ENCODE peak calls at places on chromosomes 11 and 22, in four cellular contexts. One of them, this sample, is unnamed.

GRCh38 chr11:725624-726202 is 19.7 kb downstream of the EPS8L2 start:
- DNase-seq in left ventricle myocardium inferior: no peak
- DNase-seq in SK-N-SH: peak; percentile 51
- DNase-seq in PC-9: no peak
- DNase-seq in this sample: peak; percentile 74

GRCh38 chr11:74366576-74366975 is 31.7 kb downstream of the PGM2L1 start:
- DNase-seq in SK-N-SH: no peak
- DNase-seq in left ventricle myocardium inferior: no peak
- DNase-seq in PC-9: no peak
- DNase-seq in this sample: no peak

GRCh38 chr11:116446542-116446941 is 326.2 kb downstream of the BUD13 start:
- DNase-seq in SK-N-SH: no peak
- DNase-seq in left ventricle myocardium inferior: no peak
- DNase-seq in PC-9: no peak
- DNase-seq in this sample: no peak

GRCh38 chr11:129268371-129268770 is 76.2 kb upstream of the ARHGAP32 start:
- DNase-seq in PC-9: no peak
- DNase-seq in left ventricle myocardium inferior: no peak
- DNase-seq in SK-N-SH: no peak
- DNase-seq in this sample: peak; percentile 35

GRCh38 chr11:2402106-2402505 is 1.6 kb downstream of the TSSC4 start:
- DNase-seq in left ventricle myocardium inferior: no peak
- DNase-seq in PC-9: no peak
- DNase-seq in SK-N-SH: no peak
- DNase-seq in this sample: no peak

GRCh38 chr11:117356126-117356761 is 28.6 kb downstream of the CEP164 start:
- DNase-seq in left ventricle myocardium inferior: no peak
- DNase-seq in SK-N-SH: no peak
- DNase-seq in PC-9: no peak
- DNase-seq in this sample: no peak

GRCh38 chr11:44627911-44628729 is 62.7 kb downstream of the CD82 start:
- DNase-seq in left ventricle myocardium inferior: peak; percentile 82
- DNase-seq in PC-9: no peak
- DNase-seq in SK-N-SH: peak; percentile 92
- DNase-seq in this sample: peak; percentile 93

GRCh38 chr11:134846776-134847722 is 435.0 kb upstream of the B3GAT1 start:
- DNase-seq in SK-N-SH: no peak
- DNase-seq in PC-9: no peak
- DNase-seq in left ventricle myocardium inferior: no peak
- DNase-seq in this sample: no peak

GRCh38 chr22:47207846-47208554 is 445.6 kb downstream of the TBC1D22A start:
- DNase-seq in left ventricle myocardium inferior: no peak
- DNase-seq in SK-N-SH: no peak
- DNase-seq in PC-9: no peak
- DNase-seq in this sample: no peak

GRCh38 chr22:39220450-39220849 is 24.3 kb downstream of the PDGFB start:
- DNase-seq in PC-9: no peak
- DNase-seq in SK-N-SH: no peak
- DNase-seq in left ventricle myocardium inferior: no peak
- DNase-seq in this sample: no peak

GRCh38 chr11:46948378-46949131 is 12.0 kb downstream of the CSTPP1 start:
- DNase-seq in SK-N-SH: peak; percentile 20
- DNase-seq in PC-9: peak; percentile 51
- DNase-seq in left ventricle myocardium inferior: no peak
- DNase-seq in this sample: no peak

GRCh38 chr11:123577081-123577598 is 77.3 kb downstream of the SCN3B start:
- DNase-seq in PC-9: no peak
- DNase-seq in left ventricle myocardium inferior: peak; percentile 60
- DNase-seq in SK-N-SH: peak; percentile 91
- DNase-seq in this sample: peak; percentile 27

GRCh38 chr11:45798793-45799441 is 6.0 kb upstream of the SLC35C1 start:
- DNase-seq in PC-9: no peak
- DNase-seq in SK-N-SH: no peak
- DNase-seq in left ventricle myocardium inferior: no peak
- DNase-seq in this sample: no peak

GRCh38 chr11:74739546-74740270 is 8.5 kb upstream of the CHRDL2 start:
- DNase-seq in PC-9: peak; percentile 66
- DNase-seq in SK-N-SH: peak; percentile 74
- DNase-seq in left ventricle myocardium inferior: peak; percentile 33
- DNase-seq in this sample: peak; percentile 79

GRCh38 chr11:112932593-112932992 is 28.6 kb upstream of the NCAM1 start:
- DNase-seq in SK-N-SH: no peak
- DNase-seq in left ventricle myocardium inferior: no peak
- DNase-seq in PC-9: no peak
- DNase-seq in this sample: no peak

GRCh38 chr22:49396817-49397216 is 430.9 kb downstream of the BRD1 start:
- DNase-seq in left ventricle myocardium inferior: no peak
- DNase-seq in SK-N-SH: no peak
- DNase-seq in PC-9: no peak
- DNase-seq in this sample: no peak

GRCh38 chr11:64592656-64593055 is 1.6 kb downstream of the SLC22A12 start:
- DNase-seq in left ventricle myocardium inferior: no peak
- DNase-seq in SK-N-SH: no peak
- DNase-seq in PC-9: no peak
- DNase-seq in this sample: no peak

GRCh38 chr11:110716361-110716760 is 4.1 kb upstream of the ARHGAP20 start:
- DNase-seq in PC-9: no peak
- DNase-seq in SK-N-SH: no peak
- DNase-seq in left ventricle myocardium inferior: no peak
- DNase-seq in this sample: no peak

GRCh38 chr11:23078289-23078971 is 218.2 kb upstream of the CCDC179 start:
- DNase-seq in left ventricle myocardium inferior: no peak
- DNase-seq in PC-9: no peak
- DNase-seq in SK-N-SH: no peak
- DNase-seq in this sample: no peak

GRCh38 chr22:46894081-46894671 is 131.7 kb downstream of the TBC1D22A start:
- DNase-seq in left ventricle myocardium inferior: no peak
- DNase-seq in PC-9: no peak
- DNase-seq in SK-N-SH: peak; percentile 54
- DNase-seq in this sample: no peak

GRCh38 chr11:129061466-129062194 is 119.0 kb upstream of the TP53AIP1 start:
- DNase-seq in PC-9: peak; percentile 80
- DNase-seq in SK-N-SH: no peak
- DNase-seq in left ventricle myocardium inferior: no peak
- DNase-seq in this sample: peak; percentile 4

GRCh38 chr11:108592591-108593213 is 866 bp downstream of the EXPH5 start:
- DNase-seq in PC-9: no peak
- DNase-seq in left ventricle myocardium inferior: peak; percentile 18
- DNase-seq in SK-N-SH: peak; percentile 69
- DNase-seq in this sample: no peak

GRCh38 chr11:96090711-96091110 is 166.8 kb upstream of the MTMR2 start:
- DNase-seq in PC-9: peak; percentile 37
- DNase-seq in SK-N-SH: no peak
- DNase-seq in left ventricle myocardium inferior: no peak
- DNase-seq in this sample: peak; percentile 9

GRCh38 chr22:48366591-48366990 is 1461.1 kb downstream of the BRD1 start:
- DNase-seq in PC-9: no peak
- DNase-seq in SK-N-SH: no peak
- DNase-seq in left ventricle myocardium inferior: no peak
- DNase-seq in this sample: no peak

GRCh38 chr11:2298795-2299747 is 2.6 kb downstream of the C11orf21 start:
- DNase-seq in SK-N-SH: peak; percentile 62
- DNase-seq in left ventricle myocardium inferior: no peak
- DNase-seq in PC-9: peak; percentile 40
- DNase-seq in this sample: peak; percentile 33

GRCh38 chr11:103648670-103649400 is 387.6 kb upstream of the DDI1 start:
- DNase-seq in PC-9: no peak
- DNase-seq in left ventricle myocardium inferior: no peak
- DNase-seq in SK-N-SH: no peak
- DNase-seq in this sample: no peak

GRCh38 chr22:38335077-38335476 is 17.8 kb upstream of the CSNK1E start:
- DNase-seq in left ventricle myocardium inferior: no peak
- DNase-seq in PC-9: peak; percentile 61
- DNase-seq in SK-N-SH: no peak
- DNase-seq in this sample: no peak

GRCh38 chr11:55503449-55503848 is 50.8 kb upstream of the OR4C15 start:
- DNase-seq in SK-N-SH: no peak
- DNase-seq in PC-9: no peak
- DNase-seq in left ventricle myocardium inferior: no peak
- DNase-seq in this sample: peak; percentile 33

GRCh38 chr11:86068138-86068861 is 584 bp downstream of the PICALM start:
- DNase-seq in SK-N-SH: peak; percentile 42
- DNase-seq in left ventricle myocardium inferior: peak; percentile 31
- DNase-seq in PC-9: no peak
- DNase-seq in this sample: peak; percentile 64

GRCh38 chr22:42905702-42906183 is 48.7 kb upstream of the ARFGAP3 start:
- DNase-seq in SK-N-SH: peak; percentile 15
- DNase-seq in left ventricle myocardium inferior: peak; percentile 74
- DNase-seq in PC-9: no peak
- DNase-seq in this sample: peak; percentile 72

GRCh38 chr11:112961751-112962747 is 829 bp downstream of the NCAM1 start:
- DNase-seq in left ventricle myocardium inferior: peak; percentile 24
- DNase-seq in SK-N-SH: peak; percentile 73
- DNase-seq in PC-9: no peak
- DNase-seq in this sample: peak; percentile 45

GRCh38 chr11:81033779-81034550 is 1593.1 kb upstream of the TENM4 start:
- DNase-seq in SK-N-SH: no peak
- DNase-seq in left ventricle myocardium inferior: peak; percentile 27
- DNase-seq in PC-9: no peak
- DNase-seq in this sample: peak; percentile 79

GRCh38 chr11:10490398-10491232 is 35.6 kb downstream of the AMPD3 start:
- DNase-seq in left ventricle myocardium inferior: peak; percentile 50
- DNase-seq in SK-N-SH: peak; percentile 48
- DNase-seq in PC-9: peak; percentile 88
- DNase-seq in this sample: peak; percentile 77

GRCh38 chr11:114762437-114762836 is 84.1 kb downstream of the NXPE2 start:
- DNase-seq in PC-9: no peak
- DNase-seq in SK-N-SH: peak; percentile 77
- DNase-seq in left ventricle myocardium inferior: peak; percentile 60
- DNase-seq in this sample: peak; percentile 58

GRCh38 chr11:130159657-130160459 is at the start of gene ST14:
- DNase-seq in left ventricle myocardium inferior: no peak
- DNase-seq in PC-9: peak; percentile 63
- DNase-seq in SK-N-SH: peak; percentile 54
- DNase-seq in this sample: no peak

GRCh38 chr11:128328955-128329551 is 258.3 kb downstream of the ETS1 start:
- DNase-seq in SK-N-SH: no peak
- DNase-seq in left ventricle myocardium inferior: no peak
- DNase-seq in PC-9: no peak
- DNase-seq in this sample: no peak

GRCh38 chr11:47234669-47235075 is 13.9 kb downstream of the ACP2 start:
- DNase-seq in SK-N-SH: peak; percentile 4
- DNase-seq in PC-9: no peak
- DNase-seq in left ventricle myocardium inferior: no peak
- DNase-seq in this sample: no peak

GRCh38 chr11:63622318-63622717 is 8.1 kb upstream of the PLAAT3 start:
- DNase-seq in PC-9: peak; percentile 97
- DNase-seq in left ventricle myocardium inferior: no peak
- DNase-seq in SK-N-SH: no peak
- DNase-seq in this sample: no peak

GRCh38 chr11:71454470-71455113 is 1.6 kb downstream of the NADSYN1 start:
- DNase-seq in PC-9: peak; percentile 44
- DNase-seq in left ventricle myocardium inferior: no peak
- DNase-seq in SK-N-SH: no peak
- DNase-seq in this sample: no peak

DNA sequence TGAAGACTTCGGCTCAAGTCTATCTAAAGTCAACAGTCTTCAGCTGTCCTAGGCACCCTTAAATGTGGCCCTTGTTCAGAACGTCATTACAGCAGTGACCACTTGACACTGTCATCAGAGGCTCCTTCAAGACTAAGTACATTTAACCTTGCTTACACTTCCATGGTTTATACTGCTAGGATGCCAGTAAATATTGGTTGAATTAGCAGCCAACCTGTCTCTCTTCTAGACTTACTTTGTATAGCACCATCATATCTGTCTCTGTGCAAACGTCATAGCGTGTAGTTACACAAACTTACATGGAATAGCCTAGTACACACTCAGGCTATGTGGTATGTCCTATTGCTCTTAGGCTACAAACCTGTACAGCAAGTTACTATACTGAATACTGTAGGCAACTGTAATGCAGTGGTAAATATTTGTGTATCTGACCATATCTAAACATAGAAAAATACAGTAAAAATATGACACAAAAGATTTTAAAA is 13.3 kb upstream of the C11orf91 start:
- DNase-seq in left ventricle myocardium inferior: no peak
- DNase-seq in PC-9: peak; percentile 30
- DNase-seq in SK-N-SH: no peak
- DNase-seq in this sample: no peak
- H3K4me1 ChIP-seq in left ventricle myocardium inferior: peaks cover 88% of the 10 kb centered on the region
- H3K4me1 ChIP-seq in PC-9: peaks cover 19% of the 10 kb centered on the region
- H3K4me1 ChIP-seq in SK-N-SH: peaks cover 17% of the 10 kb centered on the region
- H3K4me1 ChIP-seq in this sample: peaks cover 18% of the 10 kb centered on the region

GRCh38 chr11:102319544-102319943 is 2.3 kb downstream of the BIRC3 start:
- DNase-seq in SK-N-SH: no peak
- DNase-seq in PC-9: peak; percentile 32
- DNase-seq in left ventricle myocardium inferior: no peak
- DNase-seq in this sample: no peak
- H3K4me3 ChIP-seq in SK-N-SH: no peak overlapping the region
- H3K4me3 ChIP-seq in PC-9: no peak overlapping the region
- H3K4me3 ChIP-seq in left ventricle myocardium inferior: no peak overlapping the region
- H3K4me3 ChIP-seq in this sample: no peak overlapping the region

DNA sequence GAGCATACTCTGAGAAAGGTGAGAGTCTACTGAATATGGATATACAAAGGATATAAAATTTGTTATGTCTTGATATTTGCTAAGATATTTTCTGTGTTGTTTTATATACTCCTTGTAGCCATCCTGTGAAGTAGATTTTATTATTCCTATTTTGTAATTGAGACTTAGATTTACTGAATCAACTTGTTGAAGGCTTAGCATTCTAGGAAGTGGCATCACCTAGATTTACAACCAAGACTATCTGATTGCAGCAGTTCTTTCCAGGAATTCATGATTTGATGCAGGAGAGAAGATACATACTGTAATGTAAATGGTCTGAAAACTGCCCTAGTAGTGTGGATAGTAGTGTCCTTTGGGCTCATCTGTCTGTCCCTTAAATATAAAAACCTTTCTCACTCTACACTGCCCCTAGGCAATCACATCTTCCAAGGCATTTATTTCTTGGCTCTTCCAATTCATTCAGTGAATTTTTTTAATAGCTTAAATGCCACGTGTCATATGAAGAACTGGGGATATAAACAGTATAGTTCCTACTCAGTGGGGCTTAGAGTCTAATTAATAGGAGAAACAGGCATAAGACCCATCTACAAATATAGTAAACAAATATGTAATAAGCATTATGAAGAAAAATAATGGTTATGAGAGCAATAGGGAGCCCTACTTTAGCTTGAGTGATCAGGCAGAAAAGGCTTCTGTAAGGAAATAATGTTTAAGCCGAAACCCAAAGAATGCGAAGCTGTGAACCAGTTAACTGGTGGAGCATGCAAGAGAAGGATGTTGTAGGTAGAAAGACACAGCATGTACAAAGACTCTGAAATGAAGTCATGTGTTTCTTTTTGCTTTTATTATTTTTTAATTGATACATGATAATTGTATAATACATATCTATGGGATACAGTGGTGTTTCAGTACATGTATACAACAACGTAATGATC is 13.6 kb downstream of the IPO7 start:
- DNase-seq in left ventricle myocardium inferior: no peak
- DNase-seq in PC-9: no peak
- DNase-seq in SK-N-SH: no peak
- DNase-seq in this sample: no peak
- H3K27ac ChIP-seq in left ventricle myocardium inferior: no peak overlapping the region
- H3K27ac ChIP-seq in PC-9: peak overlapping the region; percentile 12
- H3K27ac ChIP-seq in SK-N-SH: no peak overlapping the region
- H3K27ac ChIP-seq in this sample: no peak overlapping the region

GRCh38 chr11:69536406-69536805 is 54.9 kb downstream of the LINC01488 start:
- DNase-seq in PC-9: no peak
- DNase-seq in SK-N-SH: no peak
- DNase-seq in left ventricle myocardium inferior: no peak
- DNase-seq in this sample: no peak
- H3K4me1 ChIP-seq in PC-9: no peaks in the 10 kb centered on the region
- H3K4me1 ChIP-seq in SK-N-SH: peaks cover 5% of the 10 kb centered on the region
- H3K4me1 ChIP-seq in left ventricle myocardium inferior: peaks cover 34% of the 10 kb centered on the region
- H3K4me1 ChIP-seq in this sample: peaks cover 4% of the 10 kb centered on the region